ENCODE peak calls at places on chromosomes 7 and 10, in ten cellular contexts. M is NCI-H1436; Y is brain microvascular endothelial cell; J is NT2/D1; X is iris pigment epithelial cell; S is stimulated activated CD8-positive, alpha-beta memory T cell treated with anti-CD3 and anti-CD28 coated beads, Interleukin-15, amount 100 ng/mL, for 24 hours; C is CD8-positive, alpha-beta memory T cell; N is neural progenitor cell; H is cardiac muscle cell; I is caudate nucleus. O is an unnamed sample.

GRCh38 chr10:310371-310770 is 175.1 kb downstream of the ZMYND11 start:
- DNase-seq in M (no peak), Y (no peak), J (no peak), X (no peak), S (no peak), C (no peak), N (no peak), H (no peak), I (no peak), O (no peak)

GRCh38 chr7:5702876-5703571 is 78.4 kb downstream of the RNF216 start:
- DNase-seq in M (no peak), Y (peak; percentile 31), J (no peak), X (peak; percentile 60), S (no peak), C (no peak), N (no peak), H (peak; percentile 53), I (peak; percentile 94), O (no peak)

GRCh38 chr10:112539340-112539739 is 92.3 kb downstream of the VTI1A start:
- DNase-seq in M (no peak), Y (no peak), J (no peak), X (no peak), S (no peak), C (no peak), N (no peak), H (no peak), I (no peak), O (no peak)

GRCh38 chr7:130274983-130275649 is 8.5 kb downstream of the CPA2 start:
- DNase-seq in M (peak; percentile 82), Y (no peak), J (no peak), X (no peak), S (no peak), C (no peak), N (peak; percentile 61), H (peak; percentile 55), I (no peak), O (no peak)

GRCh38 chr7:47336178-47337020 is 245.5 kb downstream of the TNS3 start:
- DNase-seq in M (no peak), Y (no peak), J (no peak), X (peak; percentile 83), S (no peak), C (no peak), N (no peak), H (no peak), I (no peak), O (no peak)

GRCh38 chr7:117479480-117480224 is at the start of gene CFTR:
- DNase-seq in M (no peak), Y (no peak), J (no peak), X (no peak), S (no peak), C (no peak), N (peak; percentile 42), H (peak; percentile 39), I (no peak), O (no peak)

GRCh38 chr7:27699751-27700150 is 37.1 kb upstream of the HIBADH start:
- DNase-seq in M (no peak), Y (no peak), J (no peak), X (no peak), S (no peak), C (no peak), N (no peak), H (no peak), I (no peak), O (no peak)

GRCh38 chr7:54701982-54702381 is 57.0 kb downstream of the SEC61G start:
- DNase-seq in M (no peak), Y (no peak), J (no peak), X (no peak), S (no peak), C (no peak), N (peak; percentile 16), H (no peak), I (no peak), O (no peak)

GRCh38 chr7:108147031-108147563 is 16.9 kb upstream of the LAMB4 start:
- DNase-seq in M (peak; percentile 57), Y (no peak), J (no peak), X (no peak), S (no peak), C (no peak), N (no peak), H (no peak), I (no peak), O (no peak)

GRCh38 chr10:59006511-59007306 is 169.7 kb upstream of the PHYHIPL start:
- DNase-seq in M (no peak), Y (peak; percentile 71), J (no peak), X (peak; percentile 81), S (no peak), C (no peak), N (no peak), H (no peak), I (no peak), O (no peak)

GRCh38 chr7:114802628-114803027 is 119.3 kb upstream of the MDFIC start:
- DNase-seq in M (no peak), Y (no peak), J (no peak), X (no peak), S (no peak), C (no peak), N (no peak), H (no peak), I (no peak), O (no peak)

GRCh38 chr10:95327367-95327766 is 36.6 kb upstream of the PDLIM1 start:
- DNase-seq in M (peak; percentile 20), Y (peak; percentile 31), J (no peak), X (peak; percentile 71), S (no peak), C (no peak), N (peak; percentile 14), H (peak; percentile 44), I (no peak), O (no peak)

GRCh38 chr10:118522791-118523498 is 72.5 kb downstream of the PRLHR start:
- DNase-seq in M (no peak), Y (peak; percentile 12), J (no peak), X (peak; percentile 40), S (no peak), C (no peak), N (no peak), H (no peak), I (no peak), O (no peak)

GRCh38 chr10:76871697-76872295 is 765.8 kb downstream of the KCNMA1 start:
- DNase-seq in M (no peak), Y (no peak), J (no peak), X (no peak), S (no peak), C (no peak), N (no peak), H (no peak), I (no peak), O (no peak)

GRCh38 chr7:20064181-20064970 is 152.8 kb downstream of the MACC1 start:
- DNase-seq in M (no peak), Y (peak; percentile 49), J (no peak), X (peak; percentile 35), S (no peak), C (no peak), N (peak; percentile 38), H (no peak), I (no peak), O (peak; percentile 5)